ENCODE peak calls at places on chromosomes 2 and 18, in eight cellular contexts. U, Q, I, E, X, C, B and K are unnamed samples.

GRCh38 chr18:75211002-75211621 is 515 bp downstream of the TSHZ1 start:
- DNase-seq in I (no peak), U (no peak), X (no peak), E (peak; percentile 21), B (no peak), C (no peak), Q (no peak), K (no peak)

GRCh38 chr2:12824304-12824761 is 107.6 kb downstream of the TRIB2 start:
- DNase-seq in X (no peak), Q (no peak), E (no peak), C (no peak), B (no peak), U (no peak), I (no peak), K (no peak)

GRCh38 chr2:23495661-23496114 is 110.7 kb downstream of the KLHL29 start:
- DNase-seq in Q (no peak), B (no peak), U (peak; percentile 61), I (no peak), E (no peak), X (no peak), C (no peak), K (no peak)

GRCh38 chr2:148900350-148900749 is 25.3 kb downstream of the KIF5C start:
- DNase-seq in X (no peak), U (no peak), Q (no peak), I (no peak), C (no peak), E (no peak), B (no peak), K (no peak)

GRCh38 chr2:274503-274902 is 9.8 kb downstream of the ACP1 start:
- DNase-seq in Q (no peak), X (no peak), U (no peak), C (no peak), B (no peak), E (no peak), I (no peak), K (no peak)

GRCh38 chr2:112870851-112871830 is 34.6 kb upstream of the IL1B start:
- DNase-seq in I (no peak), C (no peak), U (no peak), E (no peak), Q (no peak), B (no peak), X (no peak), K (no peak)

GRCh38 chr18:21303913-21304312 is 61.9 kb downstream of the GREB1L start:
- DNase-seq in E (no peak), C (peak; percentile 6), Q (no peak), X (no peak), U (no peak), B (no peak), I (no peak), K (no peak)

GRCh38 chr18:46510386-46510785 is 146.6 kb downstream of the LOXHD1 start:
- DNase-seq in Q (no peak), E (no peak), C (no peak), U (no peak), I (peak; percentile 24), X (no peak), B (no peak), K (no peak)

GRCh38 chr18:59265246-59266018 is 7.8 kb downstream of the RAX start:
- DNase-seq in U (no peak), I (no peak), Q (no peak), X (peak; percentile 45), B (no peak), C (peak; percentile 71), E (no peak), K (no peak)

GRCh38 chr2:144237845-144238637 is 281.9 kb downstream of the ZEB2 start:
- DNase-seq in C (no peak), I (no peak), B (peak; percentile 35), U (no peak), X (no peak), Q (no peak), E (no peak), K (peak; percentile 10)

GRCh38 chr2:120619579-120619978 is 116.1 kb upstream of the GLI2 start:
- DNase-seq in U (no peak), I (no peak), C (no peak), B (no peak), X (no peak), E (no peak), Q (no peak), K (no peak)

GRCh38 chr2:61238221-61238620 is 76.2 kb downstream of the C2orf74 start:
- DNase-seq in C (no peak), U (no peak), I (no peak), E (no peak), B (no peak), X (no peak), Q (no peak), K (no peak)

GRCh38 chr2:156110890-156111289 is 221.6 kb downstream of the NR4A2 start:
- DNase-seq in C (no peak), B (no peak), U (no peak), Q (no peak), E (peak; percentile 39), I (no peak), X (peak; percentile 34), K (no peak)

GRCh38 chr18:8662574-8663255 is 42.6 kb upstream of the MTCL1 start:
- DNase-seq in E (no peak), U (no peak), B (no peak), Q (no peak), X (no peak), I (no peak), C (no peak), K (no peak)

GRCh38 chr2:96800762-96801463 is 15.2 kb upstream of the CNNM3 start:
- DNase-seq in E (peak; percentile 85), B (peak; percentile 86), Q (peak; percentile 78), U (peak; percentile 72), X (peak; percentile 59), C (peak; percentile 72), I (peak; percentile 85), K (peak; percentile 63)

GRCh38 chr18:49846263-49846662 is 32.9 kb upstream of the ACAA2 start:
- DNase-seq in U (no peak), Q (no peak), E (no peak), C (no peak), X (no peak), I (no peak), B (no peak), K (no peak)

GRCh38 chr2:47907097-47907781 is 941 bp upstream of the FBXO11 start:
- DNase-seq in U (peak; percentile 35), E (peak; percentile 42), Q (no peak), X (peak; percentile 50), C (no peak), B (peak; percentile 62), I (no peak), K (peak; percentile 30)

GRCh38 chr18:62883937-62884735 is 168.8 kb downstream of the PHLPP1 start:
- DNase-seq in E (no peak), Q (no peak), U (no peak), C (no peak), I (no peak), B (no peak), X (no peak), K (no peak)

GRCh38 chr18:494602-494983 is 5.9 kb downstream of the COLEC12 start:
- DNase-seq in U (no peak), B (no peak), C (no peak), Q (no peak), E (no peak), I (no peak), X (no peak), K (no peak)

GRCh38 chr2:135762530-135762929 is 20.9 kb downstream of the UBXN4 start:
- DNase-seq in E (no peak), Q (no peak), X (no peak), B (no peak), I (no peak), C (no peak), U (no peak), K (no peak)

GRCh38 chr2:207239754-207240494 is 74.2 kb upstream of the KLF7 start:
- DNase-seq in E (no peak), C (no peak), U (no peak), I (no peak), X (no peak), Q (no peak), B (no peak), K (no peak)

GRCh38 chr18:57837917-57838548 is 34.9 kb upstream of the ATP8B1 start:
- DNase-seq in U (no peak), B (no peak), Q (no peak), E (no peak), C (no peak), X (no peak), I (no peak), K (no peak)

GRCh38 chr2:18611184-18611583 is 21.8 kb upstream of the NT5C1B start:
- DNase-seq in Q (no peak), C (no peak), B (no peak), U (no peak), E (no peak), I (no peak), X (no peak), K (no peak)

DNA sequence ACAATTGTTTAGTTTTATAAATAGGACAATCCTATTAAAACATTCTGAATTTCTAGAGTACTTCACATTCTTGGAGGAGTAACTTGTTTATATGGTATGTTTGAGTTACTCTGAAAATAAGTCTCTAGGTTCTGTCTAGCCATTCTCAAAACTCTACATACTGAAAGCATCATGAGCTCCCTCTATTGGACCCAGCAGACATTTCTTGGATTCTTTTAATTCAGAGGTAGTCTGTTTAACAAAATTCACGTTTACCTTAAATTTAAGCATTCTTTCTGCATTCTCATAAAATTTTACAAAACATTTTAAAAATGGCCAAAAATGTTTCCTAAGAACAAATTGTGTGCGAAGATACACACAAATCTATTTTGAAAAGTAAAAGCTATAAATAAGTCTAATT is 15.3 kb downstream of the SP9 start:
- DNase-seq in B (no peak), X (peak; percentile 47), E (no peak), I (no peak), C (no peak), Q (no peak), U (no peak), K (no peak)
- TF ChIP-seq EP300 in B (no peak), X (no peak), E (no peak), I (no peak), C (no peak), Q (no peak), U (no peak), K (no peak)

DNA sequence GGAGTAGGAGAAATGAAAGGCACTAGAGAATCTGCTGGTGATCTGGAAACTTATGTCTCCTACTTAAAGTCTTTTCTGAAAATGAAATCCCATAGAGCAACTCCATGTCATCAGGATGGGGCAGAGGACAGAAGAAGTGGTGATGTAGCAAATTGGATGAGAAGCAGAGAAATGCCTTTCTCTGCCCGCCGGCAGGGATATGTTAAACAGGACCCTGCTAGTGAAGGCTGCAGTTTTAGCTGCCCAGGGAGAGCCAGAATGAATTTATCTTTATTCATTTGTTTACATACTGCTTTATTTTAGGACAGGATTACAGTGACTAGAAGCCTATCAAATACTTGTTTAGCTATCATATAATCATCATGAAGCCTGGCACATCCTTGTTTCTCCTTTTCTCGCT is 247.0 kb downstream of the DOK6 start:
- DNase-seq in X (no peak), Q (no peak), C (no peak), I (no peak), B (no peak), E (no peak), U (no peak), K (no peak)
- H3K4me3 ChIP-seq in X (no peak overlapping the region), Q (no peak overlapping the region), C (no peak overlapping the region), I (no peak overlapping the region), B (no peak overlapping the region), E (no peak overlapping the region), U (no peak overlapping the region), K (no peak overlapping the region)

GRCh38 chr2:147487980-147488289 is 356.9 kb upstream of the ACVR2A start:
- DNase-seq in E (no peak), U (no peak), C (no peak), B (no peak), X (no peak), I (no peak), Q (no peak), K (no peak)
- TF ChIP-seq POLR2A in E (no peak), U (no peak), C (no peak), B (no peak), X (no peak), I (no peak), Q (no peak), K (no peak)

GRCh38 chr2:46134531-46135229 is 162.5 kb upstream of the EPAS1 start:
- DNase-seq in C (no peak), B (no peak), Q (no peak), I (peak; percentile 80), X (peak; percentile 27), E (no peak), U (no peak), K (peak; percentile 54)
- TF ChIP-seq EP300 in C (no peak), B (no peak), Q (no peak), I (no peak), X (peak; percentile 22), E (no peak), U (no peak), K (peak; percentile 44)